ENCODE peak calls at places on chromosomes 13 and 19, in nine cellular contexts. S is pancreas; C is non-pigmented ciliary epithelial cell; K is activated T-helper 1 cell treated with anti-CD3 and anti-CD28 coated beads, Interleukin-12 subunit alpha, Interleukin-12 subunit beta, Interleukin-2, Interleukin-4 antibody, amounts not matched to agents 30 ng/mL and 10 ng/mL and 1 ng/mL, durations not matched to agents 14 hours and 24 hours and 36 hours; N is neural progenitor cell; Y is mesothelial cell of epicardium; T is hypothalamus; F is cerebellar cortex; M is caudate nucleus. L is an unnamed sample.
A peak's percentile ranks its signal among the peaks of the same experiment; 100 is the strongest.

GRCh38 chr13:74930402-74931165 is 551.4 kb downstream of the TBC1D4 start:
- DNase-seq in S (no peak), C (peak; percentile 20), K (no peak), N (no peak), Y (no peak), T (no peak), F (no peak), M (no peak), L (no peak)

GRCh38 chr13:36675213-36675536 is 1.4 kb downstream of the SERTM1 start:
- DNase-seq in S (no peak), C (no peak), K (no peak), N (peak; percentile 20), Y (no peak), T (no peak), F (no peak), M (no peak), L (no peak)

GRCh38 chr19:4556574-4557185 is 2.8 kb downstream of the SEMA6B start:
- DNase-seq in S (no peak), C (no peak), K (no peak), N (peak; percentile 48), Y (no peak), T (no peak), F (no peak), M (no peak), L (no peak)

GRCh38 chr13:28349901-28350654 is 144.8 kb downstream of the FLT1 start:
- DNase-seq in S (no peak), C (no peak), K (no peak), N (no peak), Y (no peak), T (no peak), F (no peak), M (no peak), L (no peak)

GRCh38 chr19:18847516-18848463 is 16.0 kb downstream of the UPF1 start:
- DNase-seq in S (no peak), C (no peak), K (no peak), N (no peak), Y (no peak), T (no peak), F (no peak), M (no peak), L (no peak)

GRCh38 chr19:21133633-21134032 is 8.2 kb upstream of the ZNF431 start:
- DNase-seq in S (no peak), C (no peak), K (no peak), N (no peak), Y (no peak), T (no peak), F (no peak), M (no peak), L (no peak)

GRCh38 chr19:14118165-14119051 is 846 bp upstream of the PRKACA start:
- DNase-seq in S (peak; percentile 60), C (no peak), K (no peak), N (peak; percentile 33), Y (no peak), T (peak; percentile 66), F (peak; percentile 63), M (peak; percentile 68), L (no peak)

GRCh38 chr19:46746281-46746965 is at the start of gene STRN4:
- DNase-seq in S (peak; percentile 58), C (no peak), K (peak; percentile 31), N (peak; percentile 88), Y (peak; percentile 61), T (peak; percentile 37), F (peak; percentile 39), M (no peak), L (peak; percentile 87)

GRCh38 chr19:47112166-47112663 is 1.4 kb downstream of the ZC3H4 start:
- DNase-seq in S (peak; percentile 87), C (no peak), K (peak; percentile 82), N (peak; percentile 91), Y (peak; percentile 81), T (peak; percentile 64), F (peak; percentile 81), M (peak; percentile 75), L (peak; percentile 78)

GRCh38 chr19:35066691-35067563 is 25.4 kb downstream of the HPN start:
- DNase-seq in S (peak; percentile 91), C (no peak), K (peak; percentile 79), N (peak; percentile 92), Y (peak; percentile 76), T (peak; percentile 40), F (peak; percentile 91), M (peak; percentile 50), L (peak; percentile 85)

GRCh38 chr13:113390874-113391497 is 27.1 kb upstream of the GRTP1 start:
- DNase-seq in S (no peak), C (no peak), K (no peak), N (no peak), Y (no peak), T (no peak), F (no peak), M (no peak), L (no peak)

GRCh38 chr13:24684600-24684998 is 4.4 kb downstream of the ATP12A start:
- DNase-seq in S (no peak), C (no peak), K (peak; percentile 27), N (no peak), Y (no peak), T (peak; percentile 4), F (no peak), M (no peak), L (no peak)

GRCh38 chr13:33016414-33017409 is at the start of gene KL:
- DNase-seq in S (peak; percentile 19), C (no peak), K (no peak), N (peak; percentile 53), Y (no peak), T (no peak), F (no peak), M (no peak), L (no peak)

GRCh38 chr13:112718318-112718717 is 28.5 kb downstream of the ATP11A start:
- DNase-seq in S (no peak), C (no peak), K (no peak), N (no peak), Y (no peak), T (no peak), F (no peak), M (no peak), L (no peak)

GRCh38 chr13:110815471-110816204 is 99.2 kb downstream of the ANKRD10 start:
- DNase-seq in S (no peak), C (no peak), K (no peak), N (no peak), Y (no peak), T (no peak), F (no peak), M (no peak), L (no peak)

GRCh38 chr13:24511824-24512207 is 762 bp downstream of the PARP4 start:
- DNase-seq in S (no peak), C (no peak), K (no peak), N (no peak), Y (no peak), T (no peak), F (peak; percentile 7), M (no peak), L (no peak)

GRCh38 chr19:8137425-8137824 is 12.0 kb downstream of the FBN3 start:
- DNase-seq in S (no peak), C (no peak), K (no peak), N (no peak), Y (no peak), T (no peak), F (no peak), M (no peak), L (no peak)

GRCh38 chr13:26759907-26760834 is at the start of gene GPR12:
- DNase-seq in S (no peak), C (no peak), K (no peak), N (peak; percentile 39), Y (no peak), T (no peak), F (peak; percentile 56), M (no peak), L (peak; percentile 44)

GRCh38 chr13:33953203-33953602 is 135.3 kb downstream of the RFC3 start:
- DNase-seq in S (no peak), C (peak; percentile 26), K (no peak), N (no peak), Y (no peak), T (no peak), F (no peak), M (no peak), L (no peak)

GRCh38 chr13:67128148-67128547 is 102.0 kb downstream of the PCDH9 start:
- DNase-seq in S (no peak), C (no peak), K (no peak), N (no peak), Y (no peak), T (no peak), F (no peak), M (no peak), L (no peak)

GRCh38 chr19:23118400-23118799 is 1.6 kb downstream of the ZNF730 start:
- DNase-seq in S (no peak), C (no peak), K (no peak), N (peak; percentile 17), Y (no peak), T (no peak), F (peak; percentile 2), M (no peak), L (no peak)

GRCh38 chr13:50697746-50698526 is 145.6 kb downstream of the DLEU7 start:
- DNase-seq in S (no peak), C (no peak), K (no peak), N (no peak), Y (no peak), T (no peak), F (no peak), M (no peak), L (no peak)

GRCh38 chr13:71879129-71879535 is 12.1 kb upstream of the DACH1 start:
- DNase-seq in S (no peak), C (peak; percentile 23), K (no peak), N (peak; percentile 71), Y (no peak), T (no peak), F (peak; percentile 28), M (no peak), L (no peak)

GRCh38 chr19:30287973-30288372 is 84.2 kb upstream of the ZNF536 start:
- DNase-seq in S (no peak), C (no peak), K (no peak), N (no peak), Y (no peak), T (no peak), F (no peak), M (no peak), L (no peak)

GRCh38 chr19:42081584-42082258 is 5.8 kb downstream of the ZNF574 start:
- DNase-seq in S (no peak), C (no peak), K (no peak), N (no peak), Y (no peak), T (no peak), F (peak; percentile 74), M (no peak), L (peak; percentile 29)

GRCh38 chr13:112671359-112671758 is 18.5 kb upstream of the ATP11A start:
- DNase-seq in S (no peak), C (no peak), K (no peak), N (no peak), Y (no peak), T (no peak), F (no peak), M (no peak), L (no peak)

GRCh38 chr13:33434676-33435075 is 149.1 kb upstream of the STARD13 start:
- DNase-seq in S (no peak), C (no peak), K (no peak), N (no peak), Y (no peak), T (no peak), F (no peak), M (no peak), L (no peak)

GRCh38 chr19:49132974-49133609 is 13.7 kb downstream of the PPFIA3 start:
- DNase-seq in S (no peak), C (no peak), K (peak; percentile 36), N (peak; percentile 43), Y (no peak), T (no peak), F (no peak), M (no peak), L (no peak)

GRCh38 chr13:38086013-38086412 is 216.4 kb upstream of the TRPC4 start:
- DNase-seq in S (no peak), C (no peak), K (no peak), N (no peak), Y (no peak), T (no peak), F (no peak), M (no peak), L (no peak)

GRCh38 chr19:39745645-39746044 is 7.8 kb upstream of the CLC start:
- DNase-seq in S (no peak), C (no peak), K (no peak), N (no peak), Y (no peak), T (no peak), F (no peak), M (no peak), L (no peak)

GRCh38 chr13:113544071-113544891 is 40.3 kb upstream of the TFDP1 start:
- DNase-seq in S (no peak), C (no peak), K (no peak), N (no peak), Y (no peak), T (no peak), F (no peak), M (no peak), L (no peak)

L was measured in cerebellum.